ENCODE peak calls at places on chromosomes 16 and 17, in five cellular contexts. N is A549, U is mesothelial cell of epicardium, M is osteoblast, Q is AG09309. R is an unnamed sample.

GRCh38 chr17:38873646-38874380 is 4.0 kb downstream of the LASP1 start:
- DNase-seq in M (no peak), N (peak), Q (no peak), U (no peak), R (no peak)

GRCh38 chr17:50872710-50873424 is 6.7 kb upstream of the TOB1 start:
- DNase-seq in M (peak), U (no peak), Q (no peak), N (no peak), R (peak)

GRCh38 chr16:87131996-87132345 is 185.2 kb downstream of the C16orf95 start:
- DNase-seq in N (no peak), Q (no peak), M (peak), U (no peak), R (no peak)

GRCh38 chr16:81623365-81624102 is 155.6 kb upstream of the PLCG2 start:
- DNase-seq in Q (no peak), U (no peak), N (peak), M (no peak), R (no peak)

GRCh38 chr16:733382-734207 is 6.7 kb downstream of the HAGHL start:
- DNase-seq in U (no peak), M (no peak), Q (no peak), N (peak), R (no peak)

GRCh38 chr16:72715267-72715666 is 332.7 kb downstream of the ZFHX3 start:
- DNase-seq in N (no peak), U (no peak), Q (no peak), M (peak), R (no peak)

GRCh38 chr16:67260426-67261063 is 11.8 kb downstream of the SLC9A5 start:
- DNase-seq in N (peak), M (peak), Q (no peak), U (no peak), R (peak)

GRCh38 chr16:14117051-14117450 is 45.9 kb downstream of the MRTFB start:
- DNase-seq in N (peak), Q (no peak), U (no peak), M (no peak), R (no peak)

GRCh38 chr17:16929281-16929680 is 42.6 kb downstream of the TNFRSF13B start:
- DNase-seq in Q (no peak), N (no peak), M (peak), U (no peak), R (no peak)

GRCh38 chr17:66790476-66791061 is 44.3 kb upstream of the CACNG5 start:
- DNase-seq in U (no peak), M (no peak), N (no peak), Q (no peak), R (no peak)

GRCh38 chr17:48307814-48308411 is 122.1 kb downstream of the SKAP1 start:
- DNase-seq in N (peak), Q (peak), M (peak), U (no peak), R (peak)

GRCh38 chr16:85494315-85494714 is 118.8 kb upstream of the GSE1 start:
- DNase-seq in M (no peak), N (no peak), U (no peak), Q (no peak), R (no peak)

GRCh38 chr17:28405632-28406477 is at the start of gene SLC46A1:
- DNase-seq in M (peak), Q (no peak), U (no peak), N (peak), R (no peak)

GRCh38 chr17:81097943-81098308 is 63.0 kb downstream of the BAIAP2 start:
- DNase-seq in Q (no peak), N (peak), U (no peak), M (peak), R (no peak)

GRCh38 chr16:68332411-68333121 is 21.7 kb downstream of the PRMT7 start:
- DNase-seq in Q (no peak), M (no peak), N (no peak), U (no peak), R (peak)

GRCh38 chr17:77439382-77440013 is 298.7 kb downstream of the SEC14L1 start:
- DNase-seq in Q (no peak), N (no peak), M (no peak), U (no peak), R (no peak)

GRCh38 chr16:73154063-73154870 is 106.3 kb upstream of the ZFHX3 start:
- DNase-seq in U (no peak), N (no peak), Q (no peak), M (no peak), R (no peak)

GRCh38 chr17:17041571-17042380 is 481 bp upstream of the MPRIP start:
- DNase-seq in U (peak), N (peak), Q (peak), M (peak), R (peak)

GRCh38 chr17:41308251-41308917 is 725 bp downstream of the KRTAP16-1 start:
- DNase-seq in N (no peak), M (peak), U (no peak), Q (no peak), R (no peak)

GRCh38 chr17:28193241-28193640 is 125.8 kb upstream of the TMEM97 start:
- DNase-seq in Q (no peak), U (no peak), M (no peak), N (no peak), R (no peak)

GRCh38 chr16:17107450-17107849 is 363.3 kb downstream of the XYLT1 start:
- DNase-seq in N (no peak), Q (no peak), M (no peak), U (no peak), R (no peak)

GRCh38 chr17:82668024-82668630 is 19.9 kb upstream of the WDR45B start:
- DNase-seq in M (peak), Q (no peak), U (no peak), N (no peak), R (no peak)

GRCh38 chr17:28335959-28336871 is 654 bp downstream of the TNFAIP1 start:
- DNase-seq in Q (peak), M (peak), N (peak), U (peak), R (peak)

GRCh38 chr16:80171746-80172145 is 369.0 kb upstream of the DYNLRB2 start:
- DNase-seq in Q (no peak), N (no peak), M (no peak), U (no peak), R (no peak)

GRCh38 chr17:33596904-33597303 is 303.8 kb upstream of the ASIC2 start:
- DNase-seq in N (no peak), M (no peak), Q (no peak), U (no peak), R (no peak)

GRCh38 chr16:57689772-57690558 is 4.6 kb upstream of the DRC7 start:
- DNase-seq in Q (no peak), U (no peak), N (no peak), M (peak), R (no peak)

GRCh38 chr17:72926171-72926570 is 166.3 kb downstream of the SLC39A11 start:
- DNase-seq in M (no peak), N (no peak), Q (no peak), U (no peak), R (no peak)

GRCh38 chr17:76007850-76008165 is 7.2 kb downstream of the CDK3 start:
- DNase-seq in M (peak), U (no peak), N (no peak), Q (no peak), R (no peak)

GRCh38 chr17:66829386-66829864 is 5.5 kb upstream of the CACNG5 start:
- DNase-seq in U (peak), Q (peak), M (peak), N (peak), R (peak)

GRCh38 chr16:59913666-59914065 is 1179.5 kb upstream of the GOT2 start:
- DNase-seq in Q (no peak), U (no peak), N (no peak), M (peak), R (no peak)

GRCh38 chr16:25176136-25176535 is 40.6 kb upstream of the AQP8 start:
- DNase-seq in U (no peak), M (peak), Q (no peak), N (no peak), R (no peak)
- TF ChIP-seq CTCF in U (no peak), M (peak), Q (no peak), N (no peak), R (no peak)

GRCh38 chr16:21302898-21303528 is 24.9 kb upstream of the CRYM start:
- DNase-seq in U (no peak), Q (peak), N (peak), M (peak), R (no peak)

GRCh38 chr16:21300309-21301167 is 22.4 kb upstream of the CRYM start:
- DNase-seq in Q (peak), M (peak), U (peak), N (peak), R (peak)

GRCh38 chr16:21301895-21302291 is 23.8 kb upstream of the CRYM start:
- DNase-seq in Q (no peak), M (no peak), N (no peak), U (no peak), R (no peak)

GRCh38 chr16:21302454-21302853 is 24.4 kb upstream of the CRYM start:
- DNase-seq in Q (no peak), N (no peak), M (peak), U (no peak), R (no peak)

DNA sequence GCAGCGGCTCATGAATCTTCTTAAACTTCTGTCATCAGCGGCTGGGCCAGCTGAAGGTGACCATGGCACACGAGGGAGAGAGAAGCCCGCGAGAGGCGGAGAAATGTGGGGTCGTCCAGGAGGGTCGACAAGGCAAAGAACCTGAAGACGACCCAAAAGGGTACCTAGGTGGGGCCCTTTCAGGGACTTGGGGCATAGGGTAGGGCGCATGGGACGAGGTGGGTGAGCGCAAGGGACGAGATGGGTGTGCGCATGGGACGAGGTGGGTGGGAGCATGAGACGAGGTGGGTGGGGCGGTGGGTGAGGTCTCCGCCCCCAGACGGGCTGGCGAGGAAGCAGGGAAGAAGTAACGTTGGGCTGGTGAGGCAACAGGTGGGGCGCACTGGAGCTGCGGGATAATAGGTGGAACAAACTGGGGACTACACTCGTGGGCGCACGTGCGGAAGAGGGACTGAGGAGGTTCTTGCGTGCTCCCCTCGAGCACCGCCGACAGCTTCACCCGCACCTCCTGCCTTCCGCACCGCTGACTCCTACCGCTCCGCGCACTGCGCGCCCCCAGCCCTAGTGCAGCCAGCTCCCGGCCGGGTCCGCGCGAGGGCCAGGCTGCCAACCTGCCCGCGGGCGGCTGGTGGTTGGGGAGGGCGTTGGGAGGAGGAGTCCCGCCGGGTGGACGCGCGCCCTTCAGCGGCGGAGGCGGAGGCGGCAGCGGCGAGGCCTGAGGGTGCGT is 23.2 kb upstream of the CRYM start:
- DNase-seq in N (peak), M (peak), U (peak), Q (no peak), R (no peak)
- TF ChIP-seq CTCF in N (peak), M (no peak), U (no peak), Q (peak), R (no peak)

DNA sequence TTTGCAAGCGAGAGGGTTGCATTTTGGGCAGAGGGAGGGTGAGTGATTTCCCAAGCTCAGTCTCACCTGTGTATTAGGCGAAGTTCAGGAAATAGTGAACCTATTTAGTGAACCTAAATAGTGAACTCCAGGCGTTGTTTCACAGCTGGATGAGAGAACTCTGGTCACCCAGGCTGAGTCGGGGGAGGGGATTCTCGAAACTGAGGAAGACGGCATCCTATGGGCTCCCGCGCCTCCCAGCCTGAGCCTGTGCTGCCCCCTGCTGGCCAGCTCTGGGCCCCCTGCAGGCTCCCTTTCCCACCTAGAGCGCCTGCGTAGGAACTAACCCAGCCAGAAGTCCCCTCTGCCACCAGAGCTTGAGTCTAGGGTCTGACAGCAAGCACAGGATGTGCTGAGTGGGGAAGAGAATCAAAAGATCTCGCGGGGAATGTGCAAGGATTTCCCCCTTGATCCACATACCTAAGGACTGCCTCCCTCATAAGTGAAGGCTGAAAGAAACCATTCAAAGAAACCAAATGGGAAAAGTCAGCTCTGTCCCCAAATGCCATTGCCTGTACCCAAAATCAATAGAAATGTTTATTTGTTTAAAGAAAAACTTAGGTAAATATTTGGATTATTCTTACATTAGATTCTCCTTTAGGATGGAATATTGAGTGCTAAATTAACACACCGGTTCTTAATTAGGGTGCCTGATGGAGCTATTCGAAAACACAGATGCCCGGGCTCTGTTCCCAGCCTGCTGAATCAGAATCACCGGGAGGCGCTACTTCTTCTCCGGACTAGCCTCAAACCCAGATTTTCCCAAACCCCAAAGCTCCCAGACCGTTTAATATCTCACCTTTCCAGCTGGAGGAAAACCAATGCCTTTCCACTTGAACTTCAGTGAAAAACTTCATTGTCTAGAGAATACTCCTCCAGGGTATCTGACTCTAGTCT is 14.8 kb upstream of the MARVELD3 start:
- DNase-seq in N (peak), M (peak), Q (no peak), U (peak), R (no peak)
- TF ChIP-seq CTCF in N (peak), M (peak), Q (peak), U (peak), R (peak)

DNA sequence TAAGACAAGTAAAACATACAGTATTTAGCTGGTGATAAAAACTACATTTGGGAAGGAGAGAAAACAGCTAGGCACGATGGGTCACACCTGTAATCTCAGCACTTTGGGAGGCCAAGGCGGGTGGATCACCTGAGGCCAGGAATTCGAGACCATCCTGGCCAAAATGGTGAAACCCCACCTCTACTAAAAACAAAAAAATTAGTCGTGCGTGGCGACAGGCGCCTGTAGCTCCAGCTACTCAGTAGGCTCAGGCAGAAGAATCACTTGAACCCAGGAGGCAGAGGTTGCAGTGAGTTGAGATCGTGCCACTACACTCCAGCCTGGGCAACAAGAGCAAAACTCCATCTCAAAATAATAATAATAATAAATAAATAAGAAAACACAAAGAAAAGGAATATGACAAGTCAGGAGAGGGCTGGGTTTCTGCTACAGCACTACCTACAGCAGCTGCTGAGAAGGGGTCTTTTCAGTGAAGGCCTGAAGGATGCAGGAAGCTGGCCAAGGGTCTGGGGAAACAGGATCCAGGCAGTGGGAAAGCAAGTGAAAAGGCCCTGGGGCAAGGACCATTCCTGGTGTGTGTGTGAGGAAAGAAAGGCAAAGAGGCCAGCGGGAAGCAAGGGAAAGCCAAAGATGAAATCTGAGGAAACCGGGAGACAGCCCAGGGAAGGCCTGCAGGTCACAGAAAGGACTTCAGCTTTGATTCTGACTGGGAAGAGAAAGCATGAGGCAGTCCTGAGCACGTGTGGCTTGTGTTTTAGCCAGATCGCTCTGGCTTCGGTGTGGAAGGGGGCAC is 10.6 kb downstream of the MBTPS1 start:
- DNase-seq in U (no peak), M (no peak), N (no peak), Q (no peak), R (no peak)
- TF ChIP-seq CTCF in U (no peak), M (no peak), N (no peak), Q (no peak), R (no peak)

R was measured in astrocyte of the cerebellum.